ENCODE peak calls at places on chromosomes 13 and 19, in four cellular contexts. One of them, this sample, is unnamed.

GRCh38 chr19:34482380-34483250 is 1.1 kb downstream of the WTIP start:
- DNase-seq in K562: no peak
- DNase-seq in suprapubic skin: no peak
- DNase-seq in sigmoid colon: no peak
- DNase-seq in this sample: no peak

GRCh38 chr13:38763446-38764381 is 76.8 kb downstream of the FREM2 start:
- DNase-seq in suprapubic skin: no peak
- DNase-seq in K562: peak
- DNase-seq in sigmoid colon: no peak
- DNase-seq in this sample: no peak

GRCh38 chr19:16002380-16002779 is 53.6 kb downstream of the OR10H4 start:
- DNase-seq in suprapubic skin: no peak
- DNase-seq in sigmoid colon: no peak
- DNase-seq in K562: no peak
- DNase-seq in this sample: no peak

GRCh38 chr19:50977626-50978025 is 6.1 kb downstream of the KLK7 start:
- DNase-seq in K562: no peak
- DNase-seq in sigmoid colon: peak
- DNase-seq in suprapubic skin: no peak
- DNase-seq in this sample: no peak

GRCh38 chr13:20616059-20616797 is 49.3 kb downstream of the IFT88 start:
- DNase-seq in sigmoid colon: no peak
- DNase-seq in suprapubic skin: no peak
- DNase-seq in K562: no peak
- DNase-seq in this sample: no peak

GRCh38 chr13:46166947-46167610 is 14.9 kb downstream of the LCP1 start:
- DNase-seq in suprapubic skin: no peak
- DNase-seq in K562: no peak
- DNase-seq in sigmoid colon: no peak
- DNase-seq in this sample: no peak

GRCh38 chr19:19061491-19061890 is 2.3 kb upstream of the SLC25A42 start:
- DNase-seq in suprapubic skin: no peak
- DNase-seq in K562: no peak
- DNase-seq in sigmoid colon: no peak
- DNase-seq in this sample: no peak

GRCh38 chr19:2309734-2310362 is 1.9 kb upstream of the LINGO3 start:
- DNase-seq in K562: no peak
- DNase-seq in sigmoid colon: no peak
- DNase-seq in suprapubic skin: no peak
- DNase-seq in this sample: no peak

GRCh38 chr13:70856025-70856424 is 747.8 kb upstream of the KLHL1 start:
- DNase-seq in sigmoid colon: no peak
- DNase-seq in K562: no peak
- DNase-seq in suprapubic skin: no peak
- DNase-seq in this sample: no peak

GRCh38 chr13:24644051-24644450 is 36.2 kb upstream of the ATP12A start:
- DNase-seq in sigmoid colon: no peak
- DNase-seq in K562: no peak
- DNase-seq in suprapubic skin: no peak
- DNase-seq in this sample: no peak

GRCh38 chr13:94657167-94657566 is 55.2 kb downstream of the SOX21 start:
- DNase-seq in suprapubic skin: no peak
- DNase-seq in sigmoid colon: no peak
- DNase-seq in K562: no peak
- DNase-seq in this sample: no peak

GRCh38 chr19:44643605-44644390 is at the start of gene PVR:
- DNase-seq in K562: peak
- DNase-seq in sigmoid colon: peak
- DNase-seq in suprapubic skin: no peak
- DNase-seq in this sample: peak

GRCh38 chr19:13160557-13160956 is 10.3 kb downstream of the IER2 start:
- DNase-seq in suprapubic skin: no peak
- DNase-seq in sigmoid colon: no peak
- DNase-seq in K562: no peak
- DNase-seq in this sample: no peak

GRCh38 chr19:55690109-55690768 is 15.2 kb downstream of the EPN1 start:
- DNase-seq in suprapubic skin: no peak
- DNase-seq in sigmoid colon: peak
- DNase-seq in K562: no peak
- DNase-seq in this sample: no peak

GRCh38 chr19:47260476-47260875 is 4.2 kb downstream of the CCDC9 start:
- DNase-seq in K562: no peak
- DNase-seq in sigmoid colon: no peak
- DNase-seq in suprapubic skin: no peak
- DNase-seq in this sample: no peak

GRCh38 chr19:31890230-31890629 is 455.2 kb upstream of the ZNF507 start:
- DNase-seq in sigmoid colon: no peak
- DNase-seq in suprapubic skin: no peak
- DNase-seq in K562: peak
- DNase-seq in this sample: no peak

GRCh38 chr19:41870401-41870873 is 6.6 kb upstream of the CD79A start:
- DNase-seq in K562: no peak
- DNase-seq in suprapubic skin: no peak
- DNase-seq in sigmoid colon: no peak
- DNase-seq in this sample: no peak

GRCh38 chr19:44532819-44533218 is 3.3 kb upstream of the CEACAM20 start:
- DNase-seq in K562: no peak
- DNase-seq in suprapubic skin: no peak
- DNase-seq in sigmoid colon: no peak
- DNase-seq in this sample: no peak

GRCh38 chr13:107715496-107715895 is 499.8 kb downstream of the LIG4 start:
- DNase-seq in suprapubic skin: no peak
- DNase-seq in sigmoid colon: no peak
- DNase-seq in K562: no peak
- DNase-seq in this sample: no peak

GRCh38 chr19:17242431-17243208 is 3.1 kb downstream of the NR2F6 start:
- DNase-seq in sigmoid colon: no peak
- DNase-seq in K562: no peak
- DNase-seq in suprapubic skin: no peak
- DNase-seq in this sample: no peak

GRCh38 chr19:17237747-17238706 is 7.7 kb downstream of the NR2F6 start:
- DNase-seq in K562: no peak
- DNase-seq in suprapubic skin: no peak
- DNase-seq in sigmoid colon: no peak
- DNase-seq in this sample: no peak

GRCh38 chr19:17243340-17243853 is 2.3 kb downstream of the NR2F6 start:
- DNase-seq in K562: no peak
- DNase-seq in sigmoid colon: no peak
- DNase-seq in suprapubic skin: no peak
- DNase-seq in this sample: peak

GRCh38 chr19:17240855-17241399 is 4.8 kb downstream of the NR2F6 start:
- DNase-seq in K562: no peak
- DNase-seq in suprapubic skin: no peak
- DNase-seq in sigmoid colon: no peak
- DNase-seq in this sample: no peak

DNA sequence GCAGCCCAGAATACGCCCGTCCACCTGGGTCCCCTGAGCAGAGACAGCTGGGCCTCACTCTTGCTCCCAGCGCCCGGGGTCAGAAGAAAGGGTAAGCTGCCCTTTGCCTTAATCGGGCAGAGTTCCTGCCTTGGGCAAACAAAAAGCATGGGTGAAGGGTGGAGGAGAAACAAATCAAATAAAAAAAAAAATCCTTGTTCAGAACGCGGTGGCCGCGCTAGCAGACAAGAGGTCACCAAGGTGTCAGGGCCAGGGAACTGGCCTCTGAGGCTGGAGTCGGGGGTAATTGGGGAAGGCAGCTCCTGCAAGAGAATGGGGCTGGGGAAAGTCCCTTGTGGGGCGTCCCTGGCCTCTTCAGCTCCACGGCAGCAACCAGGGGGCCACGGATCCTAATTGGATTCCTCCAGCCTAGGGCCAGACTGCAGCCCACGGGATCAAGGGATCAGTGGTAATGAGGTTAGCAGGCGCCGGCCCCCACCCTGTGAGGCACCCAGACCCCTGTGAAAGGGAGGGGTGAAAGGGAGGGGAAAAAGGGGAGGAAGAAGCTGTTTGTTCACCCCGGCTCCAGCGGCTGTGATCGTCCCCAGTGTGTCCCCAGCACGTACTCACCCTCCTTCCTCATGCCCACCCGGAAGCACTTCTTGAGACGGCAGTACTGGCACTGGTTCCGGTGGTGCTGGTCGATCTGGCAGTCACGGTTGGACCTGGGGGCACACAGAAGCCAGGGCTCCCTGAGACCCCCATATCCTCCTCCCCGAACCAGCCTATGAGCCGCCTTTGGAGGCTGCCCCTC is 5.5 kb downstream of the NR2F6 start:
- DNase-seq in K562: no peak
- DNase-seq in suprapubic skin: no peak
- DNase-seq in sigmoid colon: no peak
- DNase-seq in this sample: peak
- H3K4me3 ChIP-seq in K562: no peak
- H3K4me3 ChIP-seq in suprapubic skin: no peak
- H3K4me3 ChIP-seq in sigmoid colon: no peak
- H3K4me3 ChIP-seq in this sample: peak

DNA sequence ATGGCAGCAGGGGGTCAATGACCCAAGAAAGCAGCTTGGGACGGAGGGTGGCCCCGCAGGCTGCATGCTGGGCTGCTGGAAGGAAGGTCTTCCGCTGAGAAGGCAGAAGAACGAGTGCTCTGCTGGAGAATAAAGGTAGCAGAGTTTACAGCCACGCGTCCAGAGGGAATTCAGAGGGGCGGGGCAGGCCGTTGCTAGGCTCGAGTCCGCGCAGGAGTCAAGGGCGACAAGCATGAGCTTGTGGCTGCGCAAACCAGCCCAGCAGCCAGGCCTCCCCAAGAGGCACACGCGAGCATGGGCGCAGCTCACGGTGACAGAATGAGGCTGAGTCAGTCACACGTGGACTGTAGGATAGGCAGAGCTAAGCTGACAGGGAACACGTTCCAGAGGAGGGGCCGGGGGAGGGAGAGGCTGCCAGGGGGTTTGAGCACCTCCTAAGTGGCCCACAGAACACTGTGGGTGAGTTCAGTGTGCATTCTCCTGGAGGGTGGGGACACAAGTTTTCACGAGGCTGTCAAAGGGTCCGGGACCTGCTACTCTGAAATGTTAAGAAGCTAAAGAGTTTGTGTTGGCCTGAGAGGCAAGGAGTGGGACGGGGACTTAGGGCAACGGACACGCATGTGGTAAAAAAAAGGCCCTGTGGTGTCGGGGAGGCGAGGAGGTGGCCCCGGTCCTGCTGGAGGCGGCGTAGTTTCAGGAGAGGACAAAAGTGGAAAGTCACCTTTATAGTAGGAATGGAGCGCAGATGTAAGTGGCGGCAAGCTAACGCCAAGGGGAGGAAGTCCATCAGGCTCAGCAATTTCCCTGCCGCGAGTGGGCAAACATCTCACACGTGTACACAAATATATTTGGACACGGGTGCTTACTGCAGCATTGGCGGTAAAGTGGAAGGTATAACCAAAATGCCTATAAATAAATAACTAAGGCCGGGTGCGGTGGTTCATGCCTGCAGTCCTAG is 17.7 kb downstream of the RFX2 start:
- DNase-seq in sigmoid colon: peak
- DNase-seq in K562: peak
- DNase-seq in suprapubic skin: peak
- DNase-seq in this sample: peak
- TF ChIP-seq CTCF in sigmoid colon: peak
- TF ChIP-seq CTCF in K562: peak
- TF ChIP-seq CTCF in suprapubic skin: peak
- TF ChIP-seq CTCF in this sample: peak

GRCh38 chr19:35511337-35511736 is 2.1 kb downstream of the DMKN start:
- DNase-seq in K562: no peak
- DNase-seq in suprapubic skin: no peak
- DNase-seq in sigmoid colon: no peak
- DNase-seq in this sample: no peak

GRCh38 chr19:35510626-35510964 is 2.9 kb downstream of the DMKN start:
- DNase-seq in suprapubic skin: no peak
- DNase-seq in sigmoid colon: no peak
- DNase-seq in K562: no peak
- DNase-seq in this sample: no peak

GRCh38 chr19:35509018-35509652 is 4.3 kb downstream of the DMKN start:
- DNase-seq in K562: peak
- DNase-seq in sigmoid colon: no peak
- DNase-seq in suprapubic skin: no peak
- DNase-seq in this sample: peak

GRCh38 chr19:35508129-35508528 is 5.3 kb downstream of the DMKN start:
- DNase-seq in sigmoid colon: no peak
- DNase-seq in suprapubic skin: no peak
- DNase-seq in K562: no peak
- DNase-seq in this sample: no peak

DNA sequence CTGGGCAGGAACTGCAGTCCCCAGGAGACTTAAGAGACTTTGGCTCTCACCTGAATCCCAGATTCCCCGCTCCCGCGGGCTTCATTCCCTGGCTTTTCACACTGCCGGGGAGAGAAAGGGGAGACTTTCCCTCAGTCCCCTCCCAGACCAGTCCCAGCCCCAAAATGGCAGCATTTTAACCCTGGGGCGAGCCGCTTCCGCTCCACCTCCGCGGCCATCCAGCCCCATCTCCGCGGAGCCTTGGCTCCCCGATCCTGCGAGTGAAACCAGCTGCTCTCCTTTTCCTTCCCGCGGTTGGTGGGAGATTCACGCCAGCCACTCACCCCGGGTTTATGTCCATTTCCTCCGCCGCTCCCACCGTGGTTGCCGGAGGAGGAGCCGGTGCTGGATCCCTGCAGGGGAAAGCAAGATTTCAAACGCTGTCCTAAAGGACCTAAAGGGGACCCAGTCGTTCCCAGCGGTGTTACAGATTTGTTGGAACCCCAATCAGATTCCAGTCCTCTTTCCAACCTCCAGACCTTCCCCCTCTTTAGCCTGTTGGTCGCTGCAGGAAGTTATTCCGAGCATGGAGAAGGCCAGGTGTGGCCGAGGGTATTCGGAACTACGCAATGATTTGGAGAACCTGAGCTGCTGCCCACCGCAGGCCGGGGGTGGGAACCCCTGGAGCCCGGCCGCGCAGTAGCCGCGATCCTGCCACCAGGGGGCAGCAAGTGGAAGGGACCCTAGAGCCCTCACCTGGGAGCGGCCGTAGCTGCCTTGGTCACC is 3.4 kb downstream of the DMKN start:
- DNase-seq in K562: peak
- DNase-seq in sigmoid colon: peak
- DNase-seq in suprapubic skin: no peak
- DNase-seq in this sample: peak
- TF ChIP-seq POLR2AphosphoS5 in K562: no peak
- TF ChIP-seq POLR2AphosphoS5 in sigmoid colon: no peak
- TF ChIP-seq POLR2AphosphoS5 in suprapubic skin: no peak
- TF ChIP-seq POLR2AphosphoS5 in this sample: peak

DNA sequence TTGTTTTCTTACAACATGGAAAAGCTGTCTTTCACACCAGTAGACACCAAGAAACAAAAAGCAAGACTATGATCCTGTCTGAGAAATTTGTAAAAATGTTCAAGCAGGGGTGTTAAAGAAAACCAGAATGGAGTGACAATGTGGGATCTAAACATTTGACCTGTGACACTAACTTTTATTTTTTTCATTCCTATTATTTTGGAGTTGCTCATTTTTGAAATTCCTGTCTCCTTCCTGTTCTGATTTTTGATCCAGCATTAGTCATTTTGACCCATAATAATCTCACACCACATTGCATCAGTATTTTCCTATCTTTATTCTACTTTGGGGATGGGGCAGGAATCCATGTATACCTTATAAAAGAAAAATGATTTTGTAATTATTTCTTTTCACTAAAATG is 164.2 kb downstream of the DLEU7 start:
- DNase-seq in K562: no peak
- DNase-seq in suprapubic skin: no peak
- DNase-seq in sigmoid colon: no peak
- DNase-seq in this sample: no peak
- H3K4me3 ChIP-seq in K562: no peak
- H3K4me3 ChIP-seq in suprapubic skin: no peak
- H3K4me3 ChIP-seq in sigmoid colon: no peak
- H3K4me3 ChIP-seq in this sample: no peak

GRCh38 chr13:91162180-91162579 is 185.3 kb upstream of the MIR17HG start:
- DNase-seq in K562: no peak
- DNase-seq in sigmoid colon: no peak
- DNase-seq in suprapubic skin: no peak
- DNase-seq in this sample: no peak
- TF ChIP-seq CTCF in K562: peak
- TF ChIP-seq CTCF in sigmoid colon: no peak
- TF ChIP-seq CTCF in suprapubic skin: no peak
- TF ChIP-seq CTCF in this sample: no peak

This sample was measured in transverse colon.